ENCODE peak calls at places on chromosomes 16 and 17, in five cellular contexts. T, B, X, P and Z are unnamed samples.

GRCh38 chr16:17836868-17837602 is 366.3 kb upstream of the XYLT1 start:
- DNase-seq in T (no peak), B (no peak), X (peak; percentile 97), P (peak; percentile 98), Z (no peak)

GRCh38 chr17:35891273-35891672 is 11.1 kb upstream of the CCL5 start:
- DNase-seq in T (no peak), B (no peak), X (no peak), P (no peak), Z (no peak)

GRCh38 chr16:23754594-23755483 is at the start of gene CHP2:
- DNase-seq in T (peak; percentile 81), B (no peak), X (no peak), P (no peak), Z (no peak)

GRCh38 chr16:65178151-65178550 is 56.3 kb upstream of the CDH11 start:
- DNase-seq in T (no peak), B (no peak), X (peak; percentile 44), P (peak; percentile 57), Z (no peak)

GRCh38 chr17:67601897-67602296 is 115.8 kb upstream of the NOL11 start:
- DNase-seq in T (no peak), B (no peak), X (peak; percentile 29), P (no peak), Z (no peak)

GRCh38 chr17:42675984-42676423 is 790 bp downstream of the PLEKHH3 start:
- DNase-seq in T (no peak), B (no peak), X (peak; percentile 45), P (no peak), Z (peak; percentile 55)

GRCh38 chr17:77838748-77839147 is 119.8 kb upstream of the TNRC6C start:
- DNase-seq in T (peak; percentile 18), B (no peak), X (no peak), P (no peak), Z (no peak)

GRCh38 chr16:48109496-48109895 is 46.3 kb downstream of the ABCC12 start:
- DNase-seq in T (no peak), B (no peak), X (no peak), P (no peak), Z (no peak)

GRCh38 chr17:51507444-51507843 is 247.1 kb downstream of the UTP18 start:
- DNase-seq in T (no peak), B (no peak), X (no peak), P (no peak), Z (no peak)

GRCh38 chr16:64240586-64240985 is 881.3 kb downstream of the CDH11 start:
- DNase-seq in T (no peak), B (no peak), X (peak; percentile 62), P (no peak), Z (no peak)

GRCh38 chr16:5756969-5757368 is 659.4 kb upstream of the EEF2KMT start:
- DNase-seq in T (no peak), B (no peak), X (no peak), P (no peak), Z (no peak)

GRCh38 chr16:58665200-58665599 is 19.4 kb downstream of the SLC38A7 start:
- DNase-seq in T (no peak), B (no peak), X (no peak), P (no peak), Z (no peak)

GRCh38 chr17:66401364-66401763 is 99.0 kb downstream of the PRKCA start:
- DNase-seq in T (no peak), B (no peak), X (no peak), P (no peak), Z (no peak)

GRCh38 chr17:69327060-69327831 is at the start of gene ABCA5:
- DNase-seq in T (peak; percentile 87), B (peak; percentile 81), X (peak; percentile 81), P (peak; percentile 70), Z (peak; percentile 89)

GRCh38 chr17:59754547-59754946 is 47.1 kb downstream of the VMP1 start:
- DNase-seq in T (no peak), B (no peak), X (peak; percentile 96), P (peak; percentile 91), Z (no peak)

GRCh38 chr16:21326459-21326858 is 48.4 kb upstream of the CRYM start:
- DNase-seq in T (no peak), B (no peak), X (no peak), P (no peak), Z (no peak)